ENCODE peak calls at places on chromosomes 2 and 18, in eight cellular contexts. V is adrenal gland, M is glutamatergic neuron, N is cardiac muscle cell, S is neural progenitor cell, Y is fibroblast of mammary gland, X is upper lobe of right lung, D is breast epithelium. U is an unnamed sample.

GRCh38 chr2:174138161-174138560 is 110.2 kb downstream of the OLA1 start:
- DNase-seq in V (peak), M (no peak), N (peak), S (no peak), Y (peak), X (no peak), D (no peak), U (no peak)

GRCh38 chr2:39068757-39069515 is 51.9 kb downstream of the SOS1 start:
- DNase-seq in V (no peak), M (no peak), N (peak), S (peak), Y (peak), X (no peak), D (no peak), U (no peak)

GRCh38 chr18:10020176-10020575 is 106.4 kb downstream of the VAPA start:
- DNase-seq in V (no peak), M (no peak), N (peak), S (no peak), Y (no peak), X (no peak), D (no peak), U (no peak)

GRCh38 chr2:132521321-132521720 is 104.7 kb downstream of the GPR39 start:
- DNase-seq in V (no peak), M (no peak), N (no peak), S (no peak), Y (peak), X (no peak), D (no peak), U (no peak)

GRCh38 chr18:41917199-41917598 is 37.8 kb upstream of the PIK3C3 start:
- DNase-seq in V (no peak), M (no peak), N (peak), S (no peak), Y (peak), X (no peak), D (no peak), U (no peak)

GRCh38 chr2:74374509-74375205 is 5.5 kb downstream of the DCTN1 start:
- DNase-seq in V (peak), M (peak), N (peak), S (peak), Y (peak), X (no peak), D (peak), U (peak)

GRCh38 chr18:58221060-58221725 is 177.2 kb downstream of the NEDD4L start:
- DNase-seq in V (no peak), M (no peak), N (peak), S (no peak), Y (peak), X (no peak), D (peak), U (no peak)

GRCh38 chr18:23631746-23632145 is 31.0 kb downstream of the ANKRD29 start:
- DNase-seq in V (no peak), M (no peak), N (no peak), S (peak), Y (no peak), X (no peak), D (peak), U (no peak)

GRCh38 chr18:77131652-77132368 is 773 bp downstream of the MBP start:
- DNase-seq in V (peak), M (peak), N (peak), S (peak), Y (no peak), X (peak), D (peak), U (no peak)

GRCh38 chr18:7735606-7736175 is 168.6 kb downstream of the PTPRM start:
- DNase-seq in V (no peak), M (no peak), N (no peak), S (no peak), Y (no peak), X (no peak), D (no peak), U (no peak)

GRCh38 chr18:46469186-46469915 is 187.7 kb downstream of the LOXHD1 start:
- DNase-seq in V (no peak), M (no peak), N (no peak), S (peak), Y (no peak), X (no peak), D (peak), U (no peak)

DNA sequence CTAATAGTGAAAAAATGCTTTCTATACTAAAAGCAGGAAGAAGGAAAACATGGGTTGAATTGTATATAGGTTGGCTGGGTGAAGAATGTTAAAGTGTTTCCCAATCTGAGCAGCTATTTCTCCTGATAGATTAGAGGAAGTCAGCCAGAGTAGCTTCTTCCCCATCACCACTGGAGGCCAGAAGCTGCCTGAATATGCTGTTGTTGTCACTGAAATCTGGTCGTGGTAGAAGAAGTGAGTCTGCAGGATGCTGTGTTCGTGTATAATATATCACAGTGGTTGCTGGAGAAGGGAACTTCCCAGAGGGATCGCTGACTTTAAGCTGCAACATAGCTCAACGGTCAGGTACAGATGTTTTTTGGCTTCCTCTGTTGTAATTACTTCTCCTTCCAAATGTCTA is 247.5 kb upstream of the LRATD1 start:
- DNase-seq in V (no peak), M (no peak), N (no peak), S (no peak), Y (peak), X (no peak), D (no peak), U (no peak)
- TF ChIP-seq CTCF in V (no peak), M (no peak), N (no peak), S (peak), Y (peak), X (no peak), D (no peak), U (no peak)

GRCh38 chr2:22995576-22995975 is 389.4 kb upstream of the KLHL29 start:
- DNase-seq in V (no peak), M (no peak), N (no peak), S (peak), Y (no peak), X (no peak), D (no peak), U (no peak)

GRCh38 chr2:22992446-22992845 is 392.5 kb upstream of the KLHL29 start:
- DNase-seq in V (no peak), M (no peak), N (no peak), S (no peak), Y (no peak), X (no peak), D (no peak), U (no peak)

GRCh38 chr2:22991844-22992243 is 393.1 kb upstream of the KLHL29 start:
- DNase-seq in V (no peak), M (no peak), N (no peak), S (no peak), Y (no peak), X (no peak), D (no peak), U (no peak)
- TF ChIP-seq CTCF in V (no peak), M (no peak), N (no peak), S (peak), Y (no peak), X (no peak), D (no peak), U (no peak)

GRCh38 chr2:104982111-104982510 is 55.8 kb upstream of the MRPS9 start:
- DNase-seq in V (no peak), M (no peak), N (no peak), S (no peak), Y (no peak), X (no peak), D (no peak), U (no peak)

GRCh38 chr2:104975371-104975770 is 62.5 kb upstream of the MRPS9 start:
- DNase-seq in V (no peak), M (no peak), N (no peak), S (no peak), Y (no peak), X (no peak), D (no peak), U (no peak)

GRCh38 chr2:104977958-104978357 is 59.9 kb upstream of the MRPS9 start:
- DNase-seq in V (no peak), M (no peak), N (no peak), S (no peak), Y (no peak), X (no peak), D (no peak), U (no peak)

GRCh38 chr2:104976603-104977120 is 61.2 kb upstream of the MRPS9 start:
- DNase-seq in V (no peak), M (no peak), N (no peak), S (no peak), Y (no peak), X (no peak), D (no peak), U (no peak)
- TF ChIP-seq CTCF in V (no peak), M (no peak), N (no peak), S (peak), Y (no peak), X (no peak), D (no peak), U (no peak)

DNA sequence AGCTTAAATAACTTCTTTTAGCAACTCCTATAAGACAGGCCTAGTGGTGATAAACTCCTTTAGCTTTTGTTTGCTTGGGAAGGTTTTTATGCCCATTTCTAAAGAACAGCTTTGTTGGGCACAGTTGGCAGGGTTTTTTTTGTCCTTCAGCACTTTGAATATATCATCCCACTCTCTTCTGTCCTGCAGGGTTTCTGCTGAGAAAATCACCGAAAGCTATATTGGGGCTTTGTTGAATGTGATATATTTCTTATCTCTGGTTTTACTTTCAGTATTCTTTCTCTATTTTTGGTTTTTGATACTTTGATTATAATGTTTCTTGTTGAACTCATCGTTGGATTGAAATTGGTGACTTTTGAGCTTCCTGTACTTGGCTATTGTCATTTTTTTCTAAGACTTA is 372.8 kb upstream of the ZC3H15 start:
- DNase-seq in V (no peak), M (no peak), N (no peak), S (no peak), Y (no peak), X (no peak), D (no peak), U (no peak)
- TF ChIP-seq CTCF in V (no peak), M (no peak), N (no peak), S (no peak), Y (no peak), X (no peak), D (no peak), U (no peak)

DNA sequence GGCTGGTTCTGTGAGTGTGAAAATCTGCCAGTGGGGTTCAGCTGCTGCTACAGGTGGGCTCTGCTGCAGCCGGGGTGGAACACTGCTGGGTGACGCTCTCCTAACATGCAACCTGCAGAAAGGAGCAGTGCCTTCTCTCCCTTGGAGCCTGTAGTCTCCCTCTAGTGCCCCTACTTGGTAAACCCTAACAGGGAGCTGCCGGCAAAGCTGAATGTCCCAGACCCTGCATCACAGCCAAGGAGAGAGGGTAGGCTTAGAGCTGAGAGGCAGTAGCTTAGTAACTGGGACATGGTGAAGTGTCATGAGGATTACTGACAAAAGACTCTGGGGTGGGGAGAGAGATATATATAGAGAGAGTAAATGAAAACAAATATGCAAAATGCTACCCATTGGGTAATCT is 9.8 kb downstream of the NCAPH start:
- DNase-seq in V (no peak), M (no peak), N (no peak), S (no peak), Y (no peak), X (no peak), D (no peak), U (no peak)
- TF ChIP-seq CTCF in V (no peak), M (no peak), N (peak), S (peak), Y (peak), X (no peak), D (no peak), U (no peak)

GRCh38 chr2:101410114-101410513 is 22.8 kb upstream of the CREG2 start:
- DNase-seq in V (no peak), M (no peak), N (no peak), S (no peak), Y (no peak), X (no peak), D (no peak), U (no peak)

GRCh38 chr2:101410716-101411115 is 23.4 kb upstream of the CREG2 start:
- DNase-seq in V (no peak), M (no peak), N (no peak), S (no peak), Y (no peak), X (no peak), D (no peak), U (no peak)

GRCh38 chr2:101415220-101415619 is 27.9 kb upstream of the CREG2 start:
- DNase-seq in V (no peak), M (no peak), N (no peak), S (no peak), Y (no peak), X (no peak), D (no peak), U (no peak)

GRCh38 chr2:101406867-101407266 is 19.6 kb upstream of the CREG2 start:
- DNase-seq in V (no peak), M (no peak), N (peak), S (no peak), Y (peak), X (no peak), D (no peak), U (peak)

GRCh38 chr2:101409699-101410098 is 22.4 kb upstream of the CREG2 start:
- DNase-seq in V (no peak), M (no peak), N (no peak), S (no peak), Y (no peak), X (no peak), D (no peak), U (no peak)
- TF ChIP-seq CTCF in V (no peak), M (no peak), N (no peak), S (no peak), Y (no peak), X (no peak), D (no peak), U (no peak)